ENCODE peak calls at places on chromosomes 16 and 17, in nine cellular contexts. G is Peyer's patch; I is aorta; P is NCI-H510A treated with DMSO at 0.1 percent for 48 hours; F is GM18507; K is RPMI7951; Y is effector memory CD4-positive, alpha-beta T cell; U is lung; H is GM12891. Q is an unnamed sample.

GRCh38 chr16:9821970-9822369 is 360.3 kb downstream of the GRIN2A start:
- DNase-seq in G (no peak), I (no peak), P (no peak), F (no peak), K (no peak), Y (no peak), U (no peak), H (no peak), Q (no peak)

GRCh38 chr16:27197004-27197403 is 6.3 kb upstream of the KDM8 start:
- DNase-seq in G (no peak), I (no peak), P (no peak), F (no peak), K (no peak), Y (no peak), U (no peak), H (no peak), Q (no peak)

GRCh38 chr17:81621494-81622230 is 15.2 kb downstream of the NPLOC4 start:
- DNase-seq in G (no peak), I (no peak), P (no peak), F (no peak), K (no peak), Y (no peak), U (no peak), H (no peak), Q (peak; percentile 35)

GRCh38 chr17:4331614-4332013 is 34.9 kb downstream of the UBE2G1 start:
- DNase-seq in G (no peak), I (no peak), P (no peak), F (no peak), K (no peak), Y (no peak), U (no peak), H (peak; percentile 30), Q (no peak)

GRCh38 chr16:83206426-83206825 is 579.7 kb downstream of the CDH13 start:
- DNase-seq in G (no peak), I (no peak), P (no peak), F (no peak), K (peak; percentile 78), Y (no peak), U (no peak), H (no peak), Q (no peak)

GRCh38 chr17:65823713-65824112 is 262.3 kb upstream of the AXIN2 start:
- DNase-seq in G (no peak), I (no peak), P (no peak), F (no peak), K (no peak), Y (no peak), U (no peak), H (no peak), Q (no peak)

GRCh38 chr17:73119631-73120030 is 27.1 kb upstream of the SLC39A11 start:
- DNase-seq in G (no peak), I (no peak), P (no peak), F (no peak), K (no peak), Y (no peak), U (no peak), H (no peak), Q (no peak)

GRCh38 chr16:89562939-89563338 is 2.5 kb downstream of the RPL13 start:
- DNase-seq in G (no peak), I (no peak), P (no peak), F (no peak), K (no peak), Y (no peak), U (no peak), H (no peak), Q (no peak)

GRCh38 chr17:48554412-48555090 is 9.6 kb upstream of the HOXB2 start:
- DNase-seq in G (no peak), I (no peak), P (no peak), F (no peak), K (no peak), Y (no peak), U (no peak), H (no peak), Q (no peak)

GRCh38 chr17:48542956-48543853 is 1.7 kb downstream of the HOXB2 start:
- DNase-seq in G (peak; percentile 84), I (peak; percentile 85), P (no peak), F (peak; percentile 30), K (peak; percentile 75), Y (peak; percentile 46), U (no peak), H (peak; percentile 68), Q (no peak)

GRCh38 chr16:4674926-4675530 is 18.3 kb upstream of the NUDT16L1 start:
- DNase-seq in G (no peak), I (no peak), P (no peak), F (no peak), K (no peak), Y (no peak), U (no peak), H (no peak), Q (no peak)

GRCh38 chr16:85928411-85928820 is 29.5 kb downstream of the IRF8 start:
- DNase-seq in G (no peak), I (no peak), P (no peak), F (no peak), K (no peak), Y (no peak), U (no peak), H (no peak), Q (no peak)

GRCh38 chr17:4807534-4808377 is 804 bp downstream of the PLD2 start:
- DNase-seq in G (no peak), I (no peak), P (no peak), F (no peak), K (no peak), Y (no peak), U (no peak), H (no peak), Q (no peak)

GRCh38 chr17:37683454-37683984 is 40.3 kb upstream of the DDX52 start:
- DNase-seq in G (no peak), I (no peak), P (no peak), F (no peak), K (no peak), Y (no peak), U (no peak), H (no peak), Q (no peak)

GRCh38 chr17:27805520-27806146 is 5.3 kb upstream of the NOS2 start:
- DNase-seq in G (peak; percentile 85), I (peak; percentile 87), P (peak; percentile 89), F (peak; percentile 56), K (peak; percentile 77), Y (peak; percentile 59), U (peak; percentile 86), H (peak; percentile 58), Q (peak; percentile 86)

GRCh38 chr17:82239926-82240505 is 11.2 kb downstream of the SLC16A3 start:
- DNase-seq in G (no peak), I (no peak), P (no peak), F (no peak), K (no peak), Y (no peak), U (no peak), H (no peak), Q (no peak)

GRCh38 chr16:88611220-88611821 is 27.1 kb upstream of the IL17C start:
- DNase-seq in G (no peak), I (no peak), P (no peak), F (no peak), K (no peak), Y (no peak), U (no peak), H (no peak), Q (no peak)

GRCh38 chr17:79214940-79215604 is 140.4 kb downstream of the ENGASE start:
- DNase-seq in G (no peak), I (no peak), P (no peak), F (no peak), K (no peak), Y (no peak), U (no peak), H (no peak), Q (no peak)

GRCh38 chr17:70636517-70637133 is 467.3 kb downstream of the KCNJ2 start:
- DNase-seq in G (no peak), I (no peak), P (peak; percentile 82), F (peak; percentile 2), K (peak; percentile 25), Y (no peak), U (no peak), H (no peak), Q (no peak)